ENCODE peak calls at places on chromosomes 5 and 9, in six cellular contexts. D, O, L, K, U and H are unnamed samples.

GRCh38 chr5:35881758-35882157 is 25.1 kb downstream of the IL7R start:
- DNase-seq in D (no peak), O (no peak), L (no peak), K (no peak), U (no peak), H (no peak)

GRCh38 chr5:54570923-54571322 is 53.4 kb downstream of the SNX18 start:
- DNase-seq in D (no peak), O (peak), L (no peak), K (no peak), U (peak), H (peak)

GRCh38 chr5:35012796-35013195 is 35.0 kb downstream of the AGXT2 start:
- DNase-seq in D (no peak), O (no peak), L (no peak), K (no peak), U (no peak), H (no peak)

GRCh38 chr5:149694007-149694406 is 36.1 kb upstream of the PPARGC1B start:
- DNase-seq in D (no peak), O (no peak), L (no peak), K (no peak), U (no peak), H (no peak)

GRCh38 chr9:2216591-2216990 is 201.4 kb downstream of the SMARCA2 start:
- DNase-seq in D (no peak), O (no peak), L (no peak), K (no peak), U (peak), H (no peak)

GRCh38 chr5:76689321-76690026 is 26.5 kb upstream of the F2R start:
- DNase-seq in D (no peak), O (peak), L (no peak), K (no peak), U (peak), H (peak)

GRCh38 chr5:111447822-111448221 is 64.5 kb downstream of the STARD4 start:
- DNase-seq in D (no peak), O (no peak), L (no peak), K (no peak), U (no peak), H (no peak)

GRCh38 chr9:5436441-5436840 is 1.3 kb downstream of the PLGRKT start:
- DNase-seq in D (no peak), O (no peak), L (no peak), K (no peak), U (no peak), H (no peak)

GRCh38 chr5:143016777-143017374 is 246.7 kb downstream of the ARHGAP26 start:
- DNase-seq in D (no peak), O (peak), L (peak), K (no peak), U (peak), H (peak)

GRCh38 chr9:90053027-90053426 is 448.2 kb downstream of the GADD45G start:
- DNase-seq in D (no peak), O (no peak), L (peak), K (no peak), U (no peak), H (no peak)

GRCh38 chr9:112820886-112821285 is 69.8 kb downstream of the SLC46A2 start:
- DNase-seq in D (no peak), O (peak), L (no peak), K (no peak), U (peak), H (peak)

GRCh38 chr9:21574261-21574660 is 92.1 kb upstream of the IFNE start:
- DNase-seq in D (no peak), O (no peak), L (no peak), K (no peak), U (no peak), H (no peak)

GRCh38 chr5:113807384-113808053 is 294.0 kb downstream of the YTHDC2 start:
- DNase-seq in D (no peak), O (peak), L (no peak), K (no peak), U (peak), H (peak)

GRCh38 chr9:98602839-98603238 is 105.9 kb downstream of the GABBR2 start:
- DNase-seq in D (no peak), O (no peak), L (no peak), K (no peak), U (no peak), H (no peak)

GRCh38 chr9:135009711-135010362 is 77.6 kb upstream of the OLFM1 start:
- DNase-seq in D (peak), O (no peak), L (peak), K (no peak), U (no peak), H (no peak)

DNA sequence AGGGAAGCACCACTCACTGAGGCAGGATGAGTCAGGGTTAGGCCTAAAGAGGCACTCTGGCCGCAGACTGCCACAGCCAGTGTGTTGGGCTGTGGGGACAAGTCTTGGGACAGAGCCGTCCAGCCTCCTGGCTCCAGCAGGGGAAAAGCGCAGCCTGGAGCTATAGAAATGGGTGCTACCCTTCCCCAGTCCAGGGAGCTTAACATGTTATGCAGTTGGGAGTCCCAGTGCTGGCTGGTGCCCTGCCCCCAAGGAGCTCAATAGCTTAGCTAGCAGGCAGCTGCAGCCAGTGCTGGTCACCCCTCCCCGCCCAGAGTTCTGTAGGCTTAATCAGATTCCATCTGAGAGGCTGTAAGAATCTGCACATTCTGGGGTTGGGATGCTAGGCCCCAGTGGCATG is 399.6 kb upstream of the TUSC1 start:
- DNase-seq in D (peak), O (no peak), L (no peak), K (no peak), U (no peak), H (no peak)
- H3K4me3 ChIP-seq in D (no peak), O (no peak), L (no peak), K (no peak), U (no peak), H (no peak)

DNA sequence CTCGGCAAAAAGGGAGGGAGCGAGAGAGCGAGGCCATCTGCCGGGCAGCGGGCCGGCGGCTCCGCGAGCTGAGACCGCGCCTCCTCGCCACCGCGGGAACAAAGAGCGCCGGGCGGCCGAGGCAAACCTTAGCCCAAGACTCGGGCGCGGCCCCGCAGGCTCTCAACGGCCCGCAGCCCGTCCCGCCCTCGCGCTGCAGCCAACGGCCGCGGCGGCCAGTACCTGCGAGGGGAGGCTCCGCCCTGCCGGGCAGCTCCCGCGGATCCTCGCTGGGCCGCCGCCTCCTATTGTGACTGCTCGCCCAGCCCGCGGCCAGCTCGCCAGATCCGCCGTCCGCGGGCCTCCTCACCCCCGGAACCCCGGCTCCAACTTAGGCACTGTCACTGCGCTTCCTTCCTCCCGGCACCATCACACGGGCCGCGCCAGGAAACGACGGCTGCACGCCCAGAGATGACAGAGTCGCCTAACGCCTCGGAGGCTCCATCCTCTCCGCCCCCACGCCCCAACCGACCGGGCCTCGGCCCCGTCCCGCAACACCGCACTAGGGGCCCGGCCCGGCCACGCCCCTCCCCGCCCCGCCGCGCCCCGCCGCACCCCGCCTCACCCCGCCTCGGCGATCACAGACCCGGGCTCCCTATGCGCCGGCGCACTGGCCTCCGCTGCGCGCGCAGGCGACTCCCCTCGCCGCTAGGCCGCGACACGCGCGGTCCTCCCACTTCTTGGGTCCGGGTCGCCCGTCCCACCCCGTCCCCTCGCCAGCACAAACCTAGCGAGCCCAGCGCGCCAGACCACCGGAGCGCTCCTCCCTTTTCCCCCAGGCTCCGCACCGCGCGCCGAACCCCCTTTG is 486 bp upstream of the RNF38 start:
- DNase-seq in D (peak), O (peak), L (peak), K (no peak), U (peak), H (peak)
- TF ChIP-seq CTCF in D (no peak), O (no peak), L (no peak), K (peak), U (no peak), H (no peak)

GRCh38 chr5:83249156-83249555 is 171.8 kb downstream of the XRCC4 start:
- DNase-seq in D (no peak), O (no peak), L (no peak), K (no peak), U (no peak), H (peak)
- H3K4me3 ChIP-seq in D (no peak), O (no peak), L (no peak), K (no peak), U (no peak), H (no peak)

GRCh38 chr5:158725223-158725825 is 374.4 kb downstream of the EBF1 start:
- DNase-seq in D (no peak), O (no peak), L (no peak), K (no peak), U (no peak), H (peak)
- TF ChIP-seq CTCF in D (no peak), O (no peak), L (no peak), K (no peak), U (no peak), H (no peak)

GRCh38 chr5:8135742-8136141 is 266.8 kb downstream of the MTRR start:
- DNase-seq in D (no peak), O (no peak), L (no peak), K (no peak), U (no peak), H (no peak)
- H3K4me3 ChIP-seq in D (no peak), O (no peak), L (no peak), K (no peak), U (no peak), H (no peak)

GRCh38 chr9:114238919-114239879 is 83.7 kb upstream of the ORM1 start:
- DNase-seq in D (peak), O (peak), L (no peak), K (no peak), U (peak), H (peak)
- TF ChIP-seq CTCF in D (no peak), O (peak), L (no peak), K (no peak), U (peak), H (peak)

DNA sequence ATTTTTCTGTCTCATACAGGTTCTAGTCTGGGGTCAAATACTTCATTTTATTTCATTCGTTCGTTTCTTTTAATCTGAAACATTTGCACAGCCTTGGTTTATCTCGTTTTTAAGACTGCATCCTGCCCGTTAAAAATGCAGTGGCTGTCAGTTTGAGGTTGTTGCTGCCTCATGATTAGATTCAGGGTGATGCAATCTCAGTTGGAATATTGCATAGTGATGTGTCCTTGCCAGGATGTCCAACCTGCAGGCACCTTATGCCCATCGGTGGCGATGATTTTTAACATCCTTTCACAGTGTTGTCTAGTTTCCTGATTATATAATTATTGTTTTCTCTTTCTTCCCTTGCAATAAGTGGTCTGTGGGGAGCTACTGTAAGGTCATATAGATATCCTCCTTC is 45.1 kb downstream of the SH3GL2 start:
- DNase-seq in D (no peak), O (no peak), L (no peak), K (no peak), U (no peak), H (no peak)
- H3K4me3 ChIP-seq in D (no peak), O (no peak), L (no peak), K (no peak), U (no peak), H (no peak)

DNA sequence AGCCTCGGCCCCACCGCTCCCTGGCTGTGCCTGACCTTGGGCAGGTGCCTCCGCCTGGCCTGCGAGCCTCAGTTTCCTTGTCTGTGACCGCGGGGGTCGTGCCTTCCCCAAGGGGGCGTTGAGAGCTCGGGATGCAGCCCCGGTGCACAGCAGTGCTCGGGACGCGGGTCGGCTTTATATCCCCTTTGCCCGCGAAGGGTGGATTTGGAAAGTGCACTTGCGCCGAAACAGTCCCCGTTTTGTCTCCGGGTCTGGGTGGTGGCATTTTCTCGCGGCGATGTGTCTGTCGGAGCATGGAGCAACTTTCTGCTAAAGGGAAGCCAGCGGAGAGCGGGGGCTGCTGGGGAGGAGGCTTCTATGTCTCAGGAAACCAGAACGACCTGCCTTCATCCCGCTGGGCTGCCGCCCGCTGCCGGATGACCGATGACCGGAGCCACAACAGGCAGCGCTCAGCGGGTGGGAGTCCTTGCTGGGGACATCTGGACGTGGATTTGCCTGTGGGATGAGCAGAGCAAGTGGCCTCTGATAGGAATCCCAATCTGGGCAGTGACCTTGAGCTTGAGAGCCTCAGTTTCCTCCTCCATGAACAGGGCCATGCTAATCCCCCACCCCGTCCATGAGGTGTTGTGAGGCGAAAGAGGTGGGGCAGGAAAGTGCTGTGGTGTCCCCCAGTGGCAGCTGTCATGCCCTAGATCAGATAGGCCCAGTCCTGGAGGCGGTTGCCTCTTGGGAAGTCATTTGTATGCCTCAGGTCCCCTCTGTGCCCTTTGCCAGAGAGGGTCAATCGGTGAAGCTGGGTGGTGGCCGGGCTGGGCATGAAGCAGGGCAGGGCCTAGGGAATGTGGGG is 651 bp downstream of the HRH2 start:
- DNase-seq in D (no peak), O (no peak), L (no peak), K (no peak), U (no peak), H (no peak)
- TF ChIP-seq CTCF in D (no peak), O (no peak), L (no peak), K (no peak), U (no peak), H (no peak)